ENCODE peak calls at places on chromosomes 7 and 10, in eight cellular contexts. H is tibial nerve, P is endodermal cell, A is upper lobe of left lung, U is gastrocnemius medialis, F is OCI-LY7, O is esophagus muscularis mucosa, R is upper lobe of right lung. M is an unnamed sample. For H3K36me3, the result is how much of the 10 kb centered on the place peaks cover.

GRCh38 chr7:8567626-8568025 is 134.2 kb downstream of the NXPH1 start:
- DNase-seq in H (no peak), P (no peak), A (no peak), U (no peak), F (no peak), O (no peak), R (no peak), M (no peak)

GRCh38 chr10:131178521-131178920 is 133.0 kb downstream of the TCERG1L start:
- DNase-seq in H (no peak), P (peak), A (no peak), U (no peak), F (no peak), O (no peak), R (no peak), M (no peak)

GRCh38 chr7:130458256-130458655 is 17.4 kb upstream of the CEP41 start:
- DNase-seq in H (no peak), P (no peak), A (no peak), U (no peak), F (no peak), O (no peak), R (no peak), M (no peak)

GRCh38 chr10:110834622-110835219 is 37.0 kb upstream of the PDCD4 start:
- DNase-seq in H (no peak), P (peak), A (peak), U (no peak), F (peak), O (no peak), R (no peak), M (no peak)

GRCh38 chr10:15168781-15169554 is 475 bp upstream of the NMT2 start:
- DNase-seq in H (peak), P (peak), A (peak), U (peak), F (peak), O (peak), R (peak), M (peak)

GRCh38 chr10:33066558-33067236 is 108.7 kb upstream of the ITGB1 start:
- DNase-seq in H (no peak), P (peak), A (no peak), U (no peak), F (no peak), O (no peak), R (no peak), M (no peak)

GRCh38 chr7:105768898-105769507 is 107.4 kb downstream of the ATXN7L1 start:
- DNase-seq in H (no peak), P (no peak), A (no peak), U (no peak), F (no peak), O (no peak), R (no peak), M (no peak)

GRCh38 chr10:90051474-90051873 is 350.1 kb downstream of the KIF20B start:
- DNase-seq in H (no peak), P (no peak), A (peak), U (no peak), F (no peak), O (no peak), R (peak), M (no peak)

GRCh38 chr10:127550861-127551260 is 1.8 kb downstream of the NPS start:
- DNase-seq in H (no peak), P (no peak), A (no peak), U (no peak), F (no peak), O (peak), R (no peak), M (no peak)

GRCh38 chr7:124029789-124030188 is 3.1 kb downstream of the TMEM229A start:
- DNase-seq in H (no peak), P (no peak), A (no peak), U (no peak), F (no peak), O (no peak), R (no peak), M (no peak)

GRCh38 chr10:31836569-31837406 is 91.8 kb downstream of the ARHGAP12 start:
- DNase-seq in H (no peak), P (peak), A (no peak), U (no peak), F (peak), O (no peak), R (no peak), M (peak)

GRCh38 chr7:46153951-46154787 is 233.1 kb upstream of the IGFBP3 start:
- DNase-seq in H (no peak), P (no peak), A (no peak), U (peak), F (no peak), O (no peak), R (no peak), M (no peak)

GRCh38 chr10:77075916-77076315 is 561.7 kb downstream of the KCNMA1 start:
- DNase-seq in H (no peak), P (no peak), A (no peak), U (no peak), F (no peak), O (peak), R (no peak), M (no peak)

GRCh38 chr7:111756687-111757178 is 194.4 kb upstream of the IMMP2L start:
- DNase-seq in H (peak), P (peak), A (no peak), U (peak), F (no peak), O (no peak), R (peak), M (no peak)
- TF ChIP-seq CTCF in H (no peak), P (peak), A (no peak), U (no peak), F (no peak), O (no peak), R (no peak), M (no peak)

DNA sequence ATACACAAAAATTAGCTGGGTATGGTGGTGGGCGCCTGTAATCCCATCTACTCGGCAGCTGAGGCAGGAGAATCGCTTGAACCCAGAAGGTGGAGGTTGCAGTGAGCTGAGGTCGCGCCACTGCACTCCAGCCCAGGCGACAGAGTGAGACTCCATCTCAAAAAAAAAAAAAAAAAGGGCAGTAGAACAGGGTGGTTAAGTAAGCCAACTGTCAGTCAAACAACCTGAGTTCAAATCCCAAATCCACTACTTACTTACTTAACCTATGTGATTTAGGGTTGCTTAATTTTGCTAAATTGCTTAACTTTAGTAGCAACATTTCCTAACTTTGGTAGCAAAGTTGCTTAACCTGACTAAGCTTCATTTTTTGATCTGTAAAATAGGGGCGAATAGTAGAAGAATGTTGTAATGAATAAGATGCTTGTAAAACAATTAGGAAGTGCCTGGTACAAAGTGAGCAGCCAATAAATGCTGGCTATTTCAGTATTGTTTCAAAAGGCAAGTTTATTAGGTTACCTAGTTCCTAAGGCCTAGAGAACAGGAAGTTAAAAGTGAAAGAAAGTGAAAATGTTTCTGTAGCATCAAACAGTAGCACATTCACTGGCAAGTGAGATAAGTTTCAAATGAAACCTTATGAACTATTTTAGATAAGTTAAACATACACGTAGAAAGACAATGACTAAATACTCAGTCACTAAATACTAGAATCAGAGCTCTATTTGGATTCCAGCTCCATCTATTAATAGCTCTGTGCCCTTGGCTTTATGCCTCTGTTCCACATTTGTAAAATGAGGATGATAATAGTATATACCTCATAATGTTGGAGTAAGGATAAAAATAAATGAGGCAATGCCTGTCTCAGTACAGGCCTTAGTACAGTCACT is 64.3 kb downstream of the HOXA1 start:
- DNase-seq in H (no peak), P (no peak), A (no peak), U (no peak), F (peak), O (no peak), R (no peak), M (no peak)
- H3K4me3 ChIP-seq in H (no peak), P (no peak), A (no peak), U (peak), F (no peak), O (no peak), R (no peak), M (no peak)

DNA sequence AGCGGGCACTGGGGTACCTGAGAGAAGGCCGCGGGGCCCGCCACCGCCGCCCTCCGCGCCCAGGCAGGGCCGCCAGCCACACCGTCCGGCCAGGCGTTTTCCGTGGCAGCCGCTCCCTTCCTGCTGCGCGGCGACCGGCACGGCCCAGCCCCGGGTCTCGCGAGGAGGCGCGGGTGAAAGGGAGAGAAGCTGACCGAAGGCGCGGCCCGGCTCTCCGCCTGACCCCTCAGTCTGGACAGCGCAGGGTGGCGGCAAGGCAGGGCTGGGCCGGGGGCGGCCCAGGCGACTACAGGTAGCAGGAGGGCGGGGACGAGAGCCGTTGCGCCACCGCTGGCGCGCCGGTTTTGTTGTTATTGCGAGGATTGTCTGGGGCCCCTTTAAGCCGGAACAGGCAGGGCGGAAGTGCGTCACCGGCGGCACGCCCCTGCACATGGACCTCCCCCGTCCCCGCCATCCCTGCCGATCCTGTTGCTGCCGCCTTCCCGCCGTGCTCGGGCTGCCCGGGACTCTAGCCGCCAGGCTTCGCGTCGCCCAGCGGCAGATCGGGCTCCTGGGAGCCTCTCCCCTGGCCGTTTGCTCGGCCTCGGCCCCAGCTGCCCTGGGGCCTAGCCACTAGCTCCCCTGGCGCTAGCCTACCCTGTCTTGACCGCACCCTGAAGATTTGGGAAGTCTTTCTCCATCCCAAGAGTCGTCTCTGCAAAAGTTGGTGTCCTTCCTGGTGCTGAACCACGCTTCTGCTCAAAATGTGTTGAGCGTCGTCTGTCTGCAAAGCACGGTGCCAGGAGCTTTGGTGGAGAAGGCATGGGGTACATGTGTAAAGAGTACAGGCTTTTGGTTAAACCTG is at the start of gene HERPUD2:
- DNase-seq in H (peak), P (peak), A (peak), U (peak), F (peak), O (peak), R (peak), M (peak)
- H3K36me3 ChIP-seq in H (under half), P (under half), A (under half), U (under half), F (under half), O (under half), R (under half), M (under half)

GRCh38 chr10:116691079-116691398 is 51.3 kb downstream of the HSPA12A start:
- DNase-seq in H (no peak), P (no peak), A (no peak), U (no peak), F (no peak), O (no peak), R (no peak), M (no peak)

GRCh38 chr10:116689744-116690143 is 52.6 kb downstream of the HSPA12A start:
- DNase-seq in H (no peak), P (no peak), A (no peak), U (no peak), F (no peak), O (no peak), R (no peak), M (no peak)

GRCh38 chr10:116691544-116692126 is 50.7 kb downstream of the HSPA12A start:
- DNase-seq in H (no peak), P (peak), A (no peak), U (no peak), F (no peak), O (no peak), R (no peak), M (no peak)

GRCh38 chr10:116689096-116689495 is 53.3 kb downstream of the HSPA12A start:
- DNase-seq in H (no peak), P (no peak), A (no peak), U (no peak), F (no peak), O (no peak), R (peak), M (no peak)

GRCh38 chr10:116690356-116691078 is 51.8 kb downstream of the HSPA12A start:
- DNase-seq in H (no peak), P (peak), A (no peak), U (no peak), F (no peak), O (no peak), R (no peak), M (no peak)
- TF ChIP-seq CTCF in H (peak), P (peak), A (no peak), U (peak), F (no peak), O (no peak), R (peak), M (no peak)

DNA sequence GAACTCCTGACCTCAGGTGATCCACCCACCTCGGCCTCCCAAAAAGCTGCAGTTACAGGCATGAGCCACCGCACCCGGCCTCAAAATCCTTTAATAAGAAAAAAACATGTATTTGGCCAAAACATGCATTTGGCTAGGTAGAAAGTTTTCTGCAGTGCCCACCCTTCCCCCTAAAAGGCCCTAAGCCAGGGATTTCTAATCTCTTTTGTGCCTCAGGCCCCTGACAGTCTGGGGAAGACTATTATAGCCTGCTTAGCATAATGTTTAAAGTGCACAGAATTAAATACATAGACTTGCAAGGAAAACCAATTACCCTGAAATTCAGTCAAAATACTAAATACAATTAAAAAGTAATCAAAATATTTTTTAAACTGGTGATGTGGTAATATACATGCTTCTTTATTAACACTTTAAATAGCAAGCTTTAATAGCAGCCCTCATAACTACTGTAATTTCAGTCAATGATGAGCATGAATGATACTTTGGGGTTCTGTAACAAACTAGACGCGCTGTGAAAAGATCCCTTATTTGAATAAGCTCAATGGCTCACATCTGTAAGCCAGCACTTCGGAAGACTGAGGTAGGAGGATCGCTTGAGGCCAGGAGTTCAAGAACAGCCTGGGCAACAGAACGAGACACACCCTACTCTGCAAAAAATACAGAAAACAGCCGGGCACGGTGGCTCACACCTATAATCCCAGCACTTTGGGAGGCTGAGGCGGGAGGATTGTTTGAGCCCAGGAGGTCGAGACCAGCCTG is 29.9 kb downstream of the SPDYE6 start:
- DNase-seq in H (no peak), P (no peak), A (no peak), U (no peak), F (no peak), O (no peak), R (no peak), M (no peak)
- H3K4me3 ChIP-seq in H (no peak), P (no peak), A (no peak), U (no peak), F (no peak), O (no peak), R (no peak), M (no peak)

GRCh38 chr7:6589151-6589828 is 531 bp upstream of the INTS15 start:
- DNase-seq in H (no peak), P (no peak), A (no peak), U (no peak), F (peak), O (no peak), R (no peak), M (no peak)
- H3K36me3 ChIP-seq in H (under half), P (under half), A (half or more), U (under half), F (half or more), O (half or more), R (half or more), M (under half)

M was measured in kidney epithelial cell.